ENCODE peak calls at places on chromosome 13, in six cellular contexts. K, A, B, Q, D and G are unnamed samples.

GRCh38 chr13:113404723-113405471 is 41.0 kb upstream of the GRTP1 start:
- DNase-seq in A (no peak), B (no peak), K (no peak), Q (no peak), D (peak), G (no peak)

GRCh38 chr13:27489456-27489855 is 39.1 kb upstream of the MTIF3 start:
- DNase-seq in K (no peak), D (no peak), Q (no peak), A (no peak), B (no peak), G (no peak)

GRCh38 chr13:34913040-34913439 is 29.0 kb upstream of the NBEA start:
- DNase-seq in K (peak), B (no peak), A (no peak), D (no peak), Q (no peak), G (peak)

GRCh38 chr13:25192936-25193335 is 20.8 kb upstream of the AMER2 start:
- DNase-seq in K (no peak), Q (no peak), A (no peak), B (no peak), D (peak), G (no peak)

GRCh38 chr13:106089251-106089940 is 446.1 kb downstream of the EFNB2 start:
- DNase-seq in B (no peak), Q (no peak), A (no peak), D (no peak), K (no peak), G (no peak)

GRCh38 chr13:78341032-78341431 is 262.3 kb downstream of the POU4F1 start:
- DNase-seq in D (no peak), A (no peak), K (no peak), B (no peak), Q (no peak), G (no peak)

GRCh38 chr13:34750078-34750703 is 191.9 kb upstream of the NBEA start:
- DNase-seq in B (no peak), D (peak), A (peak), K (peak), Q (no peak), G (no peak)

GRCh38 chr13:64746845-64747244 is 2483.3 kb downstream of the PCDH9 start:
- DNase-seq in K (no peak), A (no peak), Q (no peak), D (no peak), B (no peak), G (no peak)

GRCh38 chr13:23692816-23693215 is 122.6 kb downstream of the TNFRSF19 start:
- DNase-seq in Q (no peak), B (no peak), A (no peak), D (no peak), K (no peak), G (no peak)

GRCh38 chr13:109254271-109254670 is 532.1 kb downstream of the IRS2 start:
- DNase-seq in Q (no peak), B (no peak), D (no peak), K (no peak), A (no peak), G (no peak)
- H3K4me3 ChIP-seq in Q (no peak), B (no peak), D (no peak), K (no peak), A (no peak), G (no peak)

GRCh38 chr13:72782717-72783116 is 784 bp downstream of the PIBF1 start:
- DNase-seq in K (no peak), B (no peak), A (peak), Q (no peak), D (no peak), G (peak)

GRCh38 chr13:72781461-72782439 is at the start of the genes DIS3 and PIBF1:
- DNase-seq in A (peak), K (peak), Q (peak), B (peak), D (peak), G (peak)
- H3K4me3 ChIP-seq in A (peak), K (peak), Q (peak), B (peak), D (peak), G (peak)

GRCh38 chr13:96963786-96964475 is 30.3 kb downstream of the OXGR1 start:
- DNase-seq in D (no peak), Q (no peak), A (no peak), K (no peak), B (no peak), G (no peak)

GRCh38 chr13:96968027-96968426 is 26.2 kb downstream of the OXGR1 start:
- DNase-seq in B (no peak), A (no peak), D (no peak), Q (no peak), K (no peak), G (no peak)

GRCh38 chr13:96966415-96967102 is 27.7 kb downstream of the OXGR1 start:
- DNase-seq in K (no peak), D (no peak), A (no peak), B (no peak), Q (no peak), G (no peak)

GRCh38 chr13:96967248-96967745 is 27.0 kb downstream of the OXGR1 start:
- DNase-seq in D (no peak), B (no peak), A (no peak), K (no peak), Q (no peak), G (no peak)
- H3K4me3 ChIP-seq in D (no peak), B (no peak), A (no peak), K (no peak), Q (no peak), G (no peak)

GRCh38 chr13:99172951-99173350 is 27.7 kb upstream of the UBAC2 start:
- DNase-seq in B (no peak), A (no peak), D (no peak), K (no peak), Q (no peak), G (no peak)
- H3K4me3 ChIP-seq in B (no peak), A (no peak), D (no peak), K (no peak), Q (no peak), G (no peak)

DNA sequence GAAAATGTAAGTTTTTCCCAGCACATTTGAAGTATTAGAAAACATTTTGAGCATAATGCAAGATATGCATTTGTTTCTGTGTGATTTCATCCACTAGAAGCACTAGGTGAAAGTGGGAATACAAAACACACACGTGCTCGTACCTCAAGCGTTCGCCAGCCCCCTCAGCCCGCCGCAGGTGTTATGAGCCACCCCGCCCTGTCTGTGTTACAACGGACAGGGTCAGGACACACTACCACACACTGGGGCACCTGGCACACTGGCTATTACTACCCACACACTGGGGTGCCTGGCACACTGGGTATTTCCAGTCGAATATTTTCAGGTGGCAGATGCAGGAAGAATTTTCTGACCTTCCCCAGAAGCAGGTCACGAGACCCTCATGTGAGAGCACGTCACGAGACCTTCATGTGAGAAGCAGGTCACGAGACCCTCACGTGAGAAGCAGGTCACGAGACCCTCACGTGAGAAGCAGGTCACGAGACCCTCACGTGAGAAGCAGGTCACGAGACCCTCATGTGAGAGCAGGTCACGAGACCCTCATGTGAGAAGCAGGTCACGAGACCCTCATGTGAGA is 63.4 kb upstream of the ARHGEF7 start:
- DNase-seq in K (no peak), D (no peak), A (no peak), B (no peak), Q (no peak), G (no peak)
- H3K4me3 ChIP-seq in K (no peak), D (no peak), A (no peak), B (no peak), Q (no peak), G (no peak)